ENCODE peak calls at places on chromosomes 5 and 9, in four cellular contexts. One of them, this sample, is unnamed.

GRCh38 chr5:6712582-6713273 is 504 bp upstream of the TENT4A start:
- DNase-seq in stimulated activated CD4-positive, alpha-beta T cell treated with anti-CD3 and anti-CD28 coated beads, Interleukin-1b, Interleukin-23, amount 100 ng/mL, for 24 hours: peak; percentile 91
- DNase-seq in H54: peak; percentile 99
- DNase-seq in NCI-H1092 treated with DMSO at 0.1 percent for 48 hours: peak; percentile 97
- DNase-seq in this sample: peak; percentile 99

GRCh38 chr9:106400950-106401349 is 462.0 kb upstream of the ZNF462 start:
- DNase-seq in H54: no peak
- DNase-seq in stimulated activated CD4-positive, alpha-beta T cell treated with anti-CD3 and anti-CD28 coated beads, Interleukin-1b, Interleukin-23, amount 100 ng/mL, for 24 hours: no peak
- DNase-seq in NCI-H1092 treated with DMSO at 0.1 percent for 48 hours: no peak
- DNase-seq in this sample: no peak

GRCh38 chr5:132797651-132798050 is 15.5 kb upstream of the SOWAHA start:
- DNase-seq in NCI-H1092 treated with DMSO at 0.1 percent for 48 hours: no peak
- DNase-seq in stimulated activated CD4-positive, alpha-beta T cell treated with anti-CD3 and anti-CD28 coated beads, Interleukin-1b, Interleukin-23, amount 100 ng/mL, for 24 hours: no peak
- DNase-seq in H54: no peak
- DNase-seq in this sample: no peak

GRCh38 chr5:134714120-134714519 is 24.2 kb upstream of the CAMLG start:
- DNase-seq in NCI-H1092 treated with DMSO at 0.1 percent for 48 hours: no peak
- DNase-seq in H54: peak; percentile 15
- DNase-seq in stimulated activated CD4-positive, alpha-beta T cell treated with anti-CD3 and anti-CD28 coated beads, Interleukin-1b, Interleukin-23, amount 100 ng/mL, for 24 hours: no peak
- DNase-seq in this sample: no peak

GRCh38 chr5:55324815-55325418 is 17.1 kb downstream of the MTREX start:
- DNase-seq in stimulated activated CD4-positive, alpha-beta T cell treated with anti-CD3 and anti-CD28 coated beads, Interleukin-1b, Interleukin-23, amount 100 ng/mL, for 24 hours: no peak
- DNase-seq in H54: no peak
- DNase-seq in NCI-H1092 treated with DMSO at 0.1 percent for 48 hours: peak; percentile 14
- DNase-seq in this sample: no peak

GRCh38 chr5:138502121-138502520 is 36.8 kb downstream of the EGR1 start:
- DNase-seq in NCI-H1092 treated with DMSO at 0.1 percent for 48 hours: no peak
- DNase-seq in stimulated activated CD4-positive, alpha-beta T cell treated with anti-CD3 and anti-CD28 coated beads, Interleukin-1b, Interleukin-23, amount 100 ng/mL, for 24 hours: no peak
- DNase-seq in H54: no peak
- DNase-seq in this sample: no peak

GRCh38 chr9:136978073-136978864 is 965 bp downstream of the PTGDS start:
- DNase-seq in H54: peak; percentile 91
- DNase-seq in NCI-H1092 treated with DMSO at 0.1 percent for 48 hours: peak; percentile 20
- DNase-seq in stimulated activated CD4-positive, alpha-beta T cell treated with anti-CD3 and anti-CD28 coated beads, Interleukin-1b, Interleukin-23, amount 100 ng/mL, for 24 hours: peak; percentile 30
- DNase-seq in this sample: peak; percentile 75

GRCh38 chr5:89211836-89212235 is 328.9 kb upstream of the MEF2C start:
- DNase-seq in H54: peak; percentile 23
- DNase-seq in NCI-H1092 treated with DMSO at 0.1 percent for 48 hours: no peak
- DNase-seq in stimulated activated CD4-positive, alpha-beta T cell treated with anti-CD3 and anti-CD28 coated beads, Interleukin-1b, Interleukin-23, amount 100 ng/mL, for 24 hours: no peak
- DNase-seq in this sample: no peak

GRCh38 chr5:78679905-78680304 is 31.3 kb upstream of the LHFPL2 start:
- DNase-seq in H54: no peak
- DNase-seq in NCI-H1092 treated with DMSO at 0.1 percent for 48 hours: no peak
- DNase-seq in stimulated activated CD4-positive, alpha-beta T cell treated with anti-CD3 and anti-CD28 coated beads, Interleukin-1b, Interleukin-23, amount 100 ng/mL, for 24 hours: no peak
- DNase-seq in this sample: no peak

GRCh38 chr9:128625391-128626145 is 31.1 kb downstream of the DYNC2I2 start:
- DNase-seq in H54: no peak
- DNase-seq in stimulated activated CD4-positive, alpha-beta T cell treated with anti-CD3 and anti-CD28 coated beads, Interleukin-1b, Interleukin-23, amount 100 ng/mL, for 24 hours: no peak
- DNase-seq in NCI-H1092 treated with DMSO at 0.1 percent for 48 hours: no peak
- DNase-seq in this sample: no peak

GRCh38 chr5:14744296-14745187 is 80.0 kb downstream of the OTULIN start:
- DNase-seq in H54: no peak
- DNase-seq in NCI-H1092 treated with DMSO at 0.1 percent for 48 hours: no peak
- DNase-seq in stimulated activated CD4-positive, alpha-beta T cell treated with anti-CD3 and anti-CD28 coated beads, Interleukin-1b, Interleukin-23, amount 100 ng/mL, for 24 hours: no peak
- DNase-seq in this sample: no peak

GRCh38 chr5:1942630-1943029 is 59.9 kb upstream of the IRX4 start:
- DNase-seq in stimulated activated CD4-positive, alpha-beta T cell treated with anti-CD3 and anti-CD28 coated beads, Interleukin-1b, Interleukin-23, amount 100 ng/mL, for 24 hours: no peak
- DNase-seq in H54: no peak
- DNase-seq in NCI-H1092 treated with DMSO at 0.1 percent for 48 hours: no peak
- DNase-seq in this sample: no peak

GRCh38 chr9:131610231-131610761 is 65.0 kb downstream of the PRRT1B start:
- DNase-seq in NCI-H1092 treated with DMSO at 0.1 percent for 48 hours: no peak
- DNase-seq in stimulated activated CD4-positive, alpha-beta T cell treated with anti-CD3 and anti-CD28 coated beads, Interleukin-1b, Interleukin-23, amount 100 ng/mL, for 24 hours: no peak
- DNase-seq in H54: no peak
- DNase-seq in this sample: no peak

GRCh38 chr5:59285300-59286017 is 608.1 kb downstream of the PDE4D start:
- DNase-seq in H54: no peak
- DNase-seq in stimulated activated CD4-positive, alpha-beta T cell treated with anti-CD3 and anti-CD28 coated beads, Interleukin-1b, Interleukin-23, amount 100 ng/mL, for 24 hours: no peak
- DNase-seq in NCI-H1092 treated with DMSO at 0.1 percent for 48 hours: no peak
- DNase-seq in this sample: no peak

GRCh38 chr9:7315116-7315515 is 484.5 kb downstream of the DMAC1 start:
- DNase-seq in H54: no peak
- DNase-seq in stimulated activated CD4-positive, alpha-beta T cell treated with anti-CD3 and anti-CD28 coated beads, Interleukin-1b, Interleukin-23, amount 100 ng/mL, for 24 hours: no peak
- DNase-seq in NCI-H1092 treated with DMSO at 0.1 percent for 48 hours: no peak
- DNase-seq in this sample: no peak

GRCh38 chr9:130118841-130119520 is 53.2 kb upstream of the NCS1 start:
- DNase-seq in stimulated activated CD4-positive, alpha-beta T cell treated with anti-CD3 and anti-CD28 coated beads, Interleukin-1b, Interleukin-23, amount 100 ng/mL, for 24 hours: no peak
- DNase-seq in H54: no peak
- DNase-seq in NCI-H1092 treated with DMSO at 0.1 percent for 48 hours: peak; percentile 94
- DNase-seq in this sample: no peak

GRCh38 chr5:78651468-78651867 is 2.9 kb upstream of the LHFPL2 start:
- DNase-seq in stimulated activated CD4-positive, alpha-beta T cell treated with anti-CD3 and anti-CD28 coated beads, Interleukin-1b, Interleukin-23, amount 100 ng/mL, for 24 hours: no peak
- DNase-seq in NCI-H1092 treated with DMSO at 0.1 percent for 48 hours: no peak
- DNase-seq in H54: no peak
- DNase-seq in this sample: no peak

GRCh38 chr5:5473224-5473623 is 50.7 kb downstream of the ICE1 start:
- DNase-seq in NCI-H1092 treated with DMSO at 0.1 percent for 48 hours: no peak
- DNase-seq in stimulated activated CD4-positive, alpha-beta T cell treated with anti-CD3 and anti-CD28 coated beads, Interleukin-1b, Interleukin-23, amount 100 ng/mL, for 24 hours: no peak
- DNase-seq in H54: no peak
- DNase-seq in this sample: no peak

GRCh38 chr9:99818439-99818992 is 3.2 kb upstream of the NR4A3 start:
- DNase-seq in NCI-H1092 treated with DMSO at 0.1 percent for 48 hours: no peak
- DNase-seq in stimulated activated CD4-positive, alpha-beta T cell treated with anti-CD3 and anti-CD28 coated beads, Interleukin-1b, Interleukin-23, amount 100 ng/mL, for 24 hours: no peak
- DNase-seq in H54: no peak
- DNase-seq in this sample: no peak

GRCh38 chr9:36551868-36552267 is 20.8 kb upstream of the MELK start:
- DNase-seq in H54: no peak
- DNase-seq in NCI-H1092 treated with DMSO at 0.1 percent for 48 hours: no peak
- DNase-seq in stimulated activated CD4-positive, alpha-beta T cell treated with anti-CD3 and anti-CD28 coated beads, Interleukin-1b, Interleukin-23, amount 100 ng/mL, for 24 hours: no peak
- DNase-seq in this sample: no peak

GRCh38 chr9:100229561-100229960 is 123.2 kb downstream of the TEX10 start:
- DNase-seq in NCI-H1092 treated with DMSO at 0.1 percent for 48 hours: peak; percentile 30
- DNase-seq in H54: no peak
- DNase-seq in stimulated activated CD4-positive, alpha-beta T cell treated with anti-CD3 and anti-CD28 coated beads, Interleukin-1b, Interleukin-23, amount 100 ng/mL, for 24 hours: no peak
- DNase-seq in this sample: no peak

GRCh38 chr5:53481887-53482716 is 1.7 kb downstream of the FST start:
- DNase-seq in stimulated activated CD4-positive, alpha-beta T cell treated with anti-CD3 and anti-CD28 coated beads, Interleukin-1b, Interleukin-23, amount 100 ng/mL, for 24 hours: no peak
- DNase-seq in NCI-H1092 treated with DMSO at 0.1 percent for 48 hours: peak; percentile 19
- DNase-seq in H54: peak; percentile 82
- DNase-seq in this sample: peak; percentile 71

GRCh38 chr9:77417570-77417969 is 230.6 kb downstream of the GNA14 start:
- DNase-seq in stimulated activated CD4-positive, alpha-beta T cell treated with anti-CD3 and anti-CD28 coated beads, Interleukin-1b, Interleukin-23, amount 100 ng/mL, for 24 hours: no peak
- DNase-seq in NCI-H1092 treated with DMSO at 0.1 percent for 48 hours: no peak
- DNase-seq in H54: no peak
- DNase-seq in this sample: no peak

GRCh38 chr9:125438506-125439433 is 177.1 kb downstream of the GAPVD1 start:
- DNase-seq in NCI-H1092 treated with DMSO at 0.1 percent for 48 hours: no peak
- DNase-seq in H54: no peak
- DNase-seq in stimulated activated CD4-positive, alpha-beta T cell treated with anti-CD3 and anti-CD28 coated beads, Interleukin-1b, Interleukin-23, amount 100 ng/mL, for 24 hours: no peak
- DNase-seq in this sample: no peak